ENCODE peak calls at places on chromosomes 4 and X, in eight cellular contexts. S is RWPE1; B is mucosa of gallbladder; V is stimulated activated CD4-positive, alpha-beta T cell treated with anti-CD3 and anti-CD28 coated beads, Interleukin-15, amount 100 ng/mL, for 1 hour; E is H7; Y is iPS-NIHi11; U is AG09319; M is hepatic stellate cell. T is an unnamed sample.

GRCh38 chrX:17464196-17464595 is 89.2 kb downstream of the NHS start:
- DNase-seq in S (peak; percentile 1), B (no peak), V (no peak), E (no peak), Y (no peak), U (no peak), M (no peak), T (no peak)

GRCh38 chrX:147738260-147738659 is 173.5 kb upstream of the FMR1 start:
- DNase-seq in S (no peak), B (no peak), V (no peak), E (no peak), Y (no peak), U (no peak), M (no peak), T (no peak)

GRCh38 chr4:151744614-151745013 is 16.2 kb downstream of the GATB start:
- DNase-seq in S (peak; percentile 85), B (no peak), V (no peak), E (peak; percentile 41), Y (peak; percentile 33), U (peak; percentile 7), M (peak; percentile 73), T (peak; percentile 79)

GRCh38 chrX:106177106-106177981 is 9.2 kb downstream of the PWWP3B start:
- DNase-seq in S (no peak), B (no peak), V (no peak), E (peak; percentile 63), Y (peak; percentile 60), U (no peak), M (no peak), T (no peak)

GRCh38 chr4:138050601-138051000 is 191.5 kb downstream of the SLC7A11 start:
- DNase-seq in S (no peak), B (no peak), V (no peak), E (no peak), Y (peak; percentile 9), U (no peak), M (no peak), T (no peak)

GRCh38 chr4:166981847-166982246 is 252.4 kb downstream of the SPOCK3 start:
- DNase-seq in S (no peak), B (no peak), V (no peak), E (no peak), Y (no peak), U (no peak), M (no peak), T (no peak)

GRCh38 chrX:128653524-128653923 is 601.3 kb upstream of the ACTRT1 start:
- DNase-seq in S (no peak), B (no peak), V (no peak), E (no peak), Y (peak; percentile 7), U (no peak), M (no peak), T (no peak)

GRCh38 chrX:22378296-22378695 is 105.6 kb downstream of the CBLL2 start:
- DNase-seq in S (no peak), B (no peak), V (no peak), E (no peak), Y (no peak), U (no peak), M (peak; percentile 12), T (no peak)

GRCh38 chr4:38618510-38618909 is 45.5 kb upstream of the KLF3 start:
- DNase-seq in S (no peak), B (no peak), V (no peak), E (no peak), Y (no peak), U (no peak), M (no peak), T (no peak)

GRCh38 chr4:73836373-73837269 is at the start of gene CXCL6:
- DNase-seq in S (no peak), B (no peak), V (no peak), E (peak; percentile 78), Y (peak; percentile 68), U (no peak), M (no peak), T (no peak)

GRCh38 chrX:16213970-16214369 is 46.7 kb downstream of the MAGEB17 start:
- DNase-seq in S (no peak), B (no peak), V (no peak), E (no peak), Y (no peak), U (no peak), M (no peak), T (no peak)

GRCh38 chr4:129526812-129527211 is 430.9 kb downstream of the C4orf33 start:
- DNase-seq in S (no peak), B (no peak), V (no peak), E (no peak), Y (no peak), U (no peak), M (no peak), T (no peak)

GRCh38 chr4:43471950-43472349 is 579.4 kb downstream of the GRXCR1 start:
- DNase-seq in S (no peak), B (no peak), V (no peak), E (no peak), Y (no peak), U (no peak), M (no peak), T (no peak)

GRCh38 chrX:18883234-18883960 is 100.5 kb downstream of the PHKA2 start:
- DNase-seq in S (no peak), B (no peak), V (no peak), E (no peak), Y (no peak), U (no peak), M (no peak), T (no peak)

T was measured in Panc1.